ENCODE peak calls at places on chromosomes 16 and 17, in four cellular contexts. D is adrenal gland, R is tibial nerve, S is hepatocyte. H is an unnamed sample.

GRCh38 chr17:27489045-27489715 is 32.9 kb downstream of the KSR1 start:
- DNase-seq in R (peak; percentile 78), S (peak; percentile 41), D (peak; percentile 74), H (no peak)

GRCh38 chr17:52648995-52649394 is 490.5 kb upstream of the CA10 start:
- DNase-seq in R (no peak), S (peak; percentile 50), D (no peak), H (no peak)

GRCh38 chr17:35889241-35889640 is 9.1 kb upstream of the CCL5 start:
- DNase-seq in S (no peak), R (no peak), D (no peak), H (no peak)

GRCh38 chr17:4786111-4786491 is at the start of gene VMO1:
- DNase-seq in D (peak; percentile 47), R (no peak), S (no peak), H (peak; percentile 59)

GRCh38 chr17:20234266-20234665 is 225.1 kb downstream of the SPECC1 start:
- DNase-seq in R (no peak), S (no peak), D (no peak), H (no peak)

GRCh38 chr16:87561200-87562105 is 40.9 kb upstream of the JPH3 start:
- DNase-seq in S (no peak), R (no peak), D (no peak), H (no peak)

GRCh38 chr16:90031931-90032663 is 12.8 kb upstream of the DBNDD1 start:
- DNase-seq in S (no peak), D (no peak), R (no peak), H (no peak)

GRCh38 chr16:66612422-66612821 is 7.9 kb downstream of the CMTM3 start:
- DNase-seq in R (no peak), D (no peak), S (no peak), H (peak; percentile 90)

GRCh38 chr17:75396025-75396424 is 9.5 kb downstream of the GRB2 start:
- DNase-seq in D (no peak), R (no peak), S (no peak), H (no peak)

GRCh38 chr17:574061-574460 is 140.6 kb downstream of the VPS53 start:
- DNase-seq in D (peak; percentile 73), S (peak; percentile 17), R (no peak), H (no peak)

GRCh38 chr16:165539-166374 is at the start of gene HBM:
- DNase-seq in D (no peak), R (no peak), S (no peak), H (no peak)

GRCh38 chr17:20270336-20270735 is 197.0 kb downstream of the LGALS9B start:
- DNase-seq in D (no peak), S (no peak), R (no peak), H (no peak)

GRCh38 chr17:17416007-17416399 is 60.8 kb upstream of the MED9 start:
- DNase-seq in S (peak; percentile 54), R (no peak), D (no peak), H (no peak)

GRCh38 chr16:77212736-77213541 is 13.7 kb downstream of the SYCE1L start:
- DNase-seq in S (peak; percentile 84), D (peak; percentile 43), R (peak; percentile 40), H (peak; percentile 40)

GRCh38 chr16:29702307-29702706 is 23.3 kb downstream of the QPRT start:
- DNase-seq in R (no peak), S (no peak), D (no peak), H (no peak)

GRCh38 chr16:26019885-26020284 is 328.1 kb downstream of the HS3ST4 start:
- DNase-seq in D (no peak), S (no peak), R (no peak), H (no peak)

GRCh38 chr17:29292992-29293889 is 707 bp downstream of the NUFIP2 start:
- DNase-seq in D (peak; percentile 69), R (peak; percentile 23), S (peak; percentile 83), H (peak; percentile 87)

GRCh38 chr17:10136258-10136981 is 62.0 kb downstream of the GAS7 start:
- DNase-seq in R (no peak), D (no peak), S (no peak), H (no peak)

GRCh38 chr16:87604572-87605135 is 2.3 kb downstream of the JPH3 start:
- DNase-seq in S (no peak), D (no peak), R (no peak), H (no peak)

GRCh38 chr16:66395806-66396555 is 29.5 kb downstream of the CDH5 start:
- DNase-seq in S (no peak), D (no peak), R (no peak), H (no peak)

GRCh38 chr17:48024149-48025039 is 13.2 kb downstream of the COPZ2 start:
- DNase-seq in S (peak; percentile 58), D (peak; percentile 61), R (no peak), H (peak; percentile 69)

DNA sequence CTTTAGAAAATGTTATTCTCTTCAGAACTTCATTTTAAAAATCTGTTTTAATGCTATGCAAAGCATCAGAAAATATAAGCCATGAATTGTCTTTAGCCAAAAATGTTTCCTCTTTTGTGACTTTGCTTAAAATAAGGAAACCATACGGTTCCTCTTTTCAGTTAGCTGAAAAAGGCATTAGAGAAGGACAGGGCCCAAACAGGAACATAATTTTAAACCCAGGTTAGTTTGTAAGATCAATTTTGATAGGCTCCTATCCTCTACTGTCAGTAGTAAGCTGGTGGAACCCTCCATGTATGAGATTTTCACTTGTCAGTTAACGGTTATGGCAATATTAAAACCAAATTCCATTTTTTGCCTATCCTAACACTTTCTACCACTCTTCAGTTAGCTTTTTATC is 4.3 kb downstream of the EVI2B start:
- DNase-seq in D (no peak), R (no peak), S (no peak), H (no peak)
- H3K4me3 ChIP-seq in D (no peak overlapping the region), R (no peak overlapping the region), S (no peak overlapping the region), H (no peak overlapping the region)

GRCh38 chr17:13539421-13539820 is 62.3 kb downstream of the HS3ST3A1 start:
- DNase-seq in D (no peak), S (no peak), R (no peak), H (no peak)
- H3K4me3 ChIP-seq in D (no peak overlapping the region), S (no peak overlapping the region), R (no peak overlapping the region), H (no peak overlapping the region)

DNA sequence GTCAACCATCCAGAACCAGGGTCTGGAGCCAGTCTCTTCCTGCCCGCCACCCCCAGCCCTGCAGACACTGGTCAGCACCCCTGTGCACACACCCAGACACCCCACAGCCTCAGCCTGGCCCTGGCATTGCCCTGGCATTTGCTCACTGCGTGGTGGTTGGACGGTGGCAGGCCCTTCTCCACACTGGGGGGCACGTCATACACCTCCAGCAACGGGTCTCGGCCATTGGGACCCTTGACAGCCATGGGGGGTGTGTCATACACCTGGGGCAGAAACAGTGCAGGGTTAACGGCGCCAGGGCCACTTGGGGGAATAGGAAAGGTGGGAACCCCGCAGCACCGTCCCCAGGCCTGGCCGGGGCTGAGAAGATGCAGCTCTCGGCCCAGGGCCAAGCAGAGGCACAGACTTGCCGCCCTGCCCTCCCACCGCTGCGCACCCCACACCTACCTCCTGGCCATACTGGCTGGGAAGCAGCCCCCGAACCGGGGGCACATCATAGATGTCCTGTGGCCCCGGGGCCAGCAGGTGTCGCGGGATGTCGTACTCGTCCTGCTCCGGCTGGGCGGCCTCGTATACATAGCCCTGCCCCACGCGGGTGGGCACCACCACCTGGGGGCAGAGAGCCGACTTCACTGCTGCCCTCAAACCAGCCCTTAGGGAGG is 14.6 kb downstream of the BCAR1 start:
- DNase-seq in D (no peak), S (no peak), R (no peak), H (peak; percentile 84)
- H3K4me3 ChIP-seq in D (no peak overlapping the region), S (no peak overlapping the region), R (no peak overlapping the region), H (no peak overlapping the region)

GRCh38 chr17:59842901-59843652 is 49.7 kb downstream of the TUBD1 start:
- DNase-seq in R (no peak), S (peak; percentile 77), D (no peak), H (peak; percentile 86)
- H3K4me3 ChIP-seq in R (no peak overlapping the region), S (no peak overlapping the region), D (no peak overlapping the region), H (no peak overlapping the region)

GRCh38 chr17:66963521-66964082 is 905 bp upstream of the CACNG4 start:
- DNase-seq in S (no peak), R (no peak), D (no peak), H (no peak)

GRCh38 chr17:66964930-66965800 is 658 bp downstream of the CACNG4 start:
- DNase-seq in R (no peak), D (no peak), S (peak; percentile 59), H (peak; percentile 76)

GRCh38 chr17:66966529-66967418 is 2.3 kb downstream of the CACNG4 start:
- DNase-seq in S (no peak), D (no peak), R (no peak), H (no peak)

GRCh38 chr17:66965801-66966528 is 1.5 kb downstream of the CACNG4 start:
- DNase-seq in S (peak; percentile 29), R (no peak), D (no peak), H (no peak)

GRCh38 chr17:66964083-66964771 is at the start of gene CACNG4:
- DNase-seq in D (no peak), R (no peak), S (peak; percentile 54), H (no peak)
- H3K4me3 ChIP-seq in D (no peak within 1 kb of the TSS), R (peak within 1 kb of the TSS; percentile 20), S (peak within 1 kb of the TSS; percentile 49), H (peak within 1 kb of the TSS; percentile 15)

DNA sequence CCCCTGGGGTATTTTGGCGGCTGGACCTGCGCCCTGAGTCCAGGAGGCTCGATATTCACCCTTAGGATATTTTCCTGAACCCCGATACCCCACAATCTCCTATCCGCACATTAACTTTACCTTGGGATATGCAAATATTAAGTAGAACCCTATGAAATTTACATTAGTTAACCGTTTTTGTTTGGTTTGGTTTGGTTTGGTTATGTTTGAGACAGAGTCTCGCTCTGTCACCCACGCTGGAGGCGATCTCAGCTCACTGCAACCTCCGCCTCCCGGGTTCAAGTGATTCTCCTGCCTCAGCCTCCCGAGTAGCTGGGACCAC is 9.3 kb upstream of the NAGS start:
- DNase-seq in D (no peak), S (no peak), R (no peak), H (no peak)
- H3K4me3 ChIP-seq in D (no peak overlapping the region), S (no peak overlapping the region), R (no peak overlapping the region), H (no peak overlapping the region)

GRCh38 chr17:78249836-78250806 is 18.7 kb downstream of the TMEM235 start:
- DNase-seq in R (no peak), D (no peak), S (no peak), H (peak; percentile 67)

GRCh38 chr17:78251773-78252103 is 20.3 kb downstream of the TMEM235 start:
- DNase-seq in D (no peak), R (no peak), S (no peak), H (no peak)

GRCh38 chr17:78252111-78252634 is 20.7 kb downstream of the TMEM235 start:
- DNase-seq in R (no peak), D (no peak), S (no peak), H (no peak)

GRCh38 chr17:78252701-78253635 is 21.5 kb downstream of the TMEM235 start:
- DNase-seq in S (no peak), D (no peak), R (no peak), H (no peak)

DNA sequence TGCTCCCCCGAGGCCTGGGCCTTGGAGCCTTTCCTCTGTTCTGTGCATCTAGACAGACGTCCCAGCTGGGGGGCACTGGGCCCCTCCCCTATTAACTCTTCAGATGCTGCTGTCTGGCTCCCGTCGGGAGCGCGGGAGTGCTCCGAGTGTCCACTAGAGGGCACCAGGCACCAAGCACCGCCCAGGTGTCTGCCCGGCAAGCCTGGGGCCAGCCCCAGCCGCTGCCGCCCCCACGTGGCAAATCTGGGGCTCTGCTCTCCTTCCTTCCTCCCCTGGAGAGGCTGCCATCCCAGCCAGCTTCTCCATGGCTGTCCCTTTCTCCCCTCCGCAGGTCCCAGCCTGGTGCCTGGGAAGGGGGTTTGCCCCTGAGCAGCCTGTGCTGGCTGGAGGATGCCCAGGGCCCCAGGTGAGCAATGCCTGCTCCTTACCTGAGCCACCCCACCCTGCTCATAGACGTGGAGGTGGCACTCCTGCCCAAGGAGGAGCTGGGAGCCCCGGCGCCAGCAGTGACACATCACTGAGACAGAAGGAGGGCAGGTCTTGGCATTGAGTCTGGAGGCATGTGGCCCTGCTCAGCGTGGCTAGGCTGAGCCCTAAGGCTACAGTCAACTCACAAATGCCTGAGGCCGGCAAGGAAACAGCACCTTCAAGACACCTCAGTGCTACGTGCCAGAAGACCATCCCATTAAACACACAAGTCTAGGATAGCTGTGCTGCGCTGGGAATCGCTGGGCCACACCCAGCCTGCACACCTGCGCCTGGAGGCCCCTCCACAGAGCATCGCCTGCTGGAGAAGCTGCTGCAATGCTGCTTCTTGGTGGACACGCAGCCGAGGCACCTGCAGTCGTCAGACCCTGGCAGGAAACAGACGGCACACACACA is 19.7 kb downstream of the TMEM235 start:
- DNase-seq in R (peak; percentile 55), S (peak; percentile 94), D (peak; percentile 87), H (peak; percentile 88)
- H3K4me3 ChIP-seq in R (no peak overlapping the region), S (no peak overlapping the region), D (no peak overlapping the region), H (no peak overlapping the region)

H was measured in pancreas.